ENCODE peak calls at places on chromosomes 4 and X, in nine cellular contexts. S, M, E, X, F, T, B, I and W are unnamed samples.

GRCh38 chrX:110310896-110311295 is 7.0 kb downstream of the AMMECR1 start:
- DNase-seq in S (no peak), M (no peak), E (no peak), X (no peak), F (no peak), T (no peak), B (peak; percentile 4), I (no peak), W (no peak)

GRCh38 chr4:94695389-94695788 is 62.4 kb upstream of the BMPR1B start:
- DNase-seq in S (no peak), M (no peak), E (no peak), X (no peak), F (peak; percentile 30), T (no peak), B (no peak), I (no peak), W (no peak)

GRCh38 chrX:47235691-47236103 is 2.9 kb downstream of the USP11 start:
- DNase-seq in S (no peak), M (no peak), E (no peak), X (no peak), F (no peak), T (no peak), B (no peak), I (no peak), W (no peak)

GRCh38 chr4:134885436-134885835 is 683.8 kb upstream of the PABPC4L start:
- DNase-seq in S (no peak), M (no peak), E (no peak), X (no peak), F (no peak), T (no peak), B (no peak), I (no peak), W (no peak)

GRCh38 chr4:127479031-127479622 is 153.6 kb upstream of the INTU start:
- DNase-seq in S (peak; percentile 16), M (no peak), E (no peak), X (no peak), F (peak; percentile 15), T (no peak), B (no peak), I (no peak), W (no peak)

GRCh38 chr4:109967798-109968520 is 55.3 kb downstream of the EGF start:
- DNase-seq in S (no peak), M (no peak), E (no peak), X (no peak), F (peak; percentile 67), T (no peak), B (no peak), I (no peak), W (no peak)

GRCh38 chr4:137960371-137961050 is 281.6 kb downstream of the SLC7A11 start:
- DNase-seq in S (peak; percentile 75), M (no peak), E (no peak), X (no peak), F (peak; percentile 70), T (no peak), B (no peak), I (no peak), W (no peak)

GRCh38 chr4:24010573-24010972 is 120.7 kb upstream of the PPARGC1A start:
- DNase-seq in S (no peak), M (no peak), E (no peak), X (no peak), F (no peak), T (no peak), B (no peak), I (no peak), W (no peak)

GRCh38 chr4:141036786-141037185 is 96.5 kb downstream of the RNF150 start:
- DNase-seq in S (no peak), M (no peak), E (no peak), X (no peak), F (peak; percentile 9), T (no peak), B (no peak), I (no peak), W (no peak)

GRCh38 chrX:42131856-42132255 is 208.5 kb upstream of the CASK start:
- DNase-seq in S (no peak), M (no peak), E (no peak), X (no peak), F (no peak), T (no peak), B (no peak), I (no peak), W (no peak)

GRCh38 chr4:167774646-167775045 is 317.7 kb upstream of the ANXA10 start:
- DNase-seq in S (no peak), M (no peak), E (no peak), X (no peak), F (no peak), T (no peak), B (no peak), I (no peak), W (no peak)

GRCh38 chrX:13110427-13111324 is 66.3 kb upstream of the FAM9C start:
- DNase-seq in S (peak; percentile 87), M (no peak), E (no peak), X (no peak), F (peak; percentile 85), T (no peak), B (no peak), I (no peak), W (no peak)

GRCh38 chr4:159764343-159764952 is 661.6 kb downstream of the RAPGEF2 start:
- DNase-seq in S (no peak), M (no peak), E (no peak), X (no peak), F (peak; percentile 11), T (peak; percentile 55), B (no peak), I (peak; percentile 51), W (no peak)

GRCh38 chr4:129246850-129247542 is 151.0 kb downstream of the C4orf33 start:
- DNase-seq in S (no peak), M (no peak), E (no peak), X (no peak), F (no peak), T (no peak), B (no peak), I (no peak), W (no peak)

GRCh38 chr4:6963139-6963611 is 53.5 kb downstream of the TBC1D14 start:
- DNase-seq in S (no peak), M (no peak), E (no peak), X (no peak), F (no peak), T (no peak), B (no peak), I (no peak), W (peak; percentile 45)

GRCh38 chrX:25144043-25144940 is 128.5 kb upstream of the ARX start:
- DNase-seq in S (peak; percentile 15), M (no peak), E (peak; percentile 31), X (peak; percentile 7), F (peak; percentile 18), T (no peak), B (peak; percentile 26), I (peak; percentile 52), W (peak; percentile 63)

GRCh38 chrX:23634181-23634580 is 33.1 kb upstream of the PRDX4 start:
- DNase-seq in S (no peak), M (no peak), E (no peak), X (no peak), F (no peak), T (no peak), B (no peak), I (no peak), W (no peak)

GRCh38 chrX:56248492-56248891 is 16.3 kb downstream of the KLF8 start:
- DNase-seq in S (peak; percentile 12), M (peak; percentile 17), E (peak; percentile 41), X (peak; percentile 26), F (peak; percentile 6), T (no peak), B (peak; percentile 34), I (peak; percentile 26), W (peak; percentile 54)

GRCh38 chr4:94889523-94889922 is 131.8 kb downstream of the BMPR1B start:
- DNase-seq in S (no peak), M (no peak), E (no peak), X (no peak), F (no peak), T (no peak), B (no peak), I (no peak), W (no peak)

GRCh38 chr4:139857021-139857420 is 191.4 kb downstream of the MGST2 start:
- DNase-seq in S (no peak), M (no peak), E (peak; percentile 44), X (no peak), F (no peak), T (no peak), B (no peak), I (peak; percentile 89), W (no peak)

GRCh38 chr4:27917381-27917780 is 1056.7 kb downstream of the STIM2 start:
- DNase-seq in S (no peak), M (no peak), E (no peak), X (no peak), F (no peak), T (no peak), B (no peak), I (no peak), W (no peak)

GRCh38 chrX:40105791-40106676 is 8.3 kb upstream of the BCOR start:
- DNase-seq in S (no peak), M (peak; percentile 38), E (peak; percentile 65), X (no peak), F (peak; percentile 25), T (no peak), B (peak; percentile 66), I (peak; percentile 73), W (peak; percentile 66)

GRCh38 chr4:121950680-121951569 is 935 bp downstream of the TRPC3 start:
- DNase-seq in S (no peak), M (no peak), E (peak; percentile 26), X (peak; percentile 5), F (no peak), T (no peak), B (peak; percentile 8), I (peak; percentile 41), W (peak; percentile 23)

GRCh38 chrX:123590842-123591491 is 141.9 kb downstream of the THOC2 start:
- DNase-seq in S (no peak), M (no peak), E (no peak), X (no peak), F (no peak), T (no peak), B (no peak), I (no peak), W (no peak)